ENCODE peak calls at places on chromosomes 4 and X, in eight cellular contexts. J is HL-60, W is Peyer's patch, H is OCI-LY7, L is lower leg skin, S is lower lobe of right lung, V is dorsolateral prefrontal cortex, F is fibroblast of lung. U is an unnamed sample.

GRCh38 chrX:143934542-143934941 is 50.7 kb downstream of the UBE2NL start:
- DNase-seq in W (no peak), J (no peak), F (no peak), S (no peak), V (no peak), L (no peak), H (no peak), U (no peak)

GRCh38 chrX:41333744-41333993 is 293 bp upstream of the DDX3X start:
- DNase-seq in V (no peak), W (no peak), F (peak; percentile 92), L (no peak), J (no peak), H (peak; percentile 90), S (no peak), U (peak; percentile 91)

GRCh38 chrX:28135378-28136047 is 154.3 kb upstream of the DCAF8L1 start:
- DNase-seq in V (no peak), S (no peak), J (no peak), H (no peak), L (no peak), W (no peak), F (peak; percentile 66), U (peak; percentile 34)

GRCh38 chr4:36041340-36041739 is 203.0 kb downstream of the ARAP2 start:
- DNase-seq in V (no peak), J (no peak), H (no peak), F (no peak), W (no peak), L (no peak), S (no peak), U (no peak)

GRCh38 chrX:55908685-55909212 is 191.2 kb downstream of the RRAGB start:
- DNase-seq in F (peak; percentile 8), V (no peak), W (peak; percentile 52), J (no peak), S (no peak), H (no peak), L (peak; percentile 81), U (peak; percentile 4)

GRCh38 chrX:66200855-66201795 is 37.1 kb downstream of the HEPH start:
- DNase-seq in J (no peak), S (no peak), W (no peak), H (peak; percentile 14), L (no peak), F (peak; percentile 17), V (no peak), U (peak; percentile 43)

GRCh38 chrX:115350696-115351408 is 61.3 kb downstream of the LUZP4 start:
- DNase-seq in L (no peak), V (no peak), S (no peak), J (no peak), W (no peak), F (no peak), H (no peak), U (no peak)

GRCh38 chr4:37476256-37476655 is 209.9 kb downstream of the RELL1 start:
- DNase-seq in V (no peak), H (no peak), W (no peak), S (no peak), F (no peak), L (no peak), J (no peak), U (no peak)

GRCh38 chrX:119606508-119607389 is 525 bp upstream of the NKRF start:
- DNase-seq in L (no peak), W (no peak), V (no peak), H (no peak), F (peak; percentile 94), J (no peak), S (no peak), U (no peak)

GRCh38 chrX:67587946-67588624 is 44.3 kb downstream of the AR start:
- DNase-seq in L (no peak), S (no peak), J (no peak), F (no peak), H (no peak), W (no peak), V (no peak), U (peak; percentile 12)

GRCh38 chr4:4334798-4335520 is 44.9 kb downstream of the ZBTB49 start:
- DNase-seq in W (peak; percentile 76), S (peak; percentile 77), V (no peak), F (peak; percentile 39), H (peak; percentile 85), L (no peak), J (peak; percentile 24), U (peak; percentile 67)

GRCh38 chrX:48696301-48697181 is at the start of gene SUV39H1:
- DNase-seq in H (peak; percentile 91), L (peak; percentile 96), S (peak; percentile 93), F (peak; percentile 85), J (peak; percentile 66), V (peak; percentile 86), W (peak; percentile 91), U (peak; percentile 87)

GRCh38 chr4:107519057-107519456 is 201.0 kb downstream of the PAPSS1 start:
- DNase-seq in S (no peak), J (no peak), H (peak; percentile 1), L (no peak), W (no peak), V (no peak), F (peak; percentile 18), U (peak; percentile 53)

GRCh38 chr4:38805530-38806145 is 1.0 kb upstream of the TLR1 start:
- DNase-seq in F (no peak), J (peak; percentile 61), V (no peak), S (peak; percentile 57), H (peak; percentile 85), L (no peak), W (no peak), U (peak; percentile 62)

GRCh38 chr4:174934360-174934759 is 16.2 kb downstream of the ADAM29 start:
- DNase-seq in W (no peak), L (no peak), V (no peak), F (no peak), H (no peak), J (no peak), S (no peak), U (no peak)

GRCh38 chr4:6152879-6153705 is 47.3 kb downstream of the JAKMIP1 start:
- DNase-seq in F (no peak), W (no peak), L (no peak), S (no peak), J (no peak), V (no peak), H (no peak), U (no peak)

GRCh38 chrX:70289793-70290770 is at the start of the genes KIF4A and PDZD11:
- DNase-seq in H (peak; percentile 84), L (peak; percentile 92), S (peak; percentile 85), J (peak; percentile 51), V (peak; percentile 65), F (peak; percentile 79), W (peak; percentile 86), U (peak; percentile 79)
- H3K4me3 ChIP-seq in H (peak within 1 kb of the TSS; percentile 90), L (peak within 1 kb of the TSS; percentile 30), S (peak within 1 kb of the TSS; percentile 62), J (peak within 1 kb of the TSS; percentile 70), V (peak within 1 kb of the TSS; percentile 51), F (peak within 1 kb of the TSS; percentile 72), W (peak within 1 kb of the TSS; percentile 56), U (peak within 1 kb of the TSS; percentile 79)

DNA sequence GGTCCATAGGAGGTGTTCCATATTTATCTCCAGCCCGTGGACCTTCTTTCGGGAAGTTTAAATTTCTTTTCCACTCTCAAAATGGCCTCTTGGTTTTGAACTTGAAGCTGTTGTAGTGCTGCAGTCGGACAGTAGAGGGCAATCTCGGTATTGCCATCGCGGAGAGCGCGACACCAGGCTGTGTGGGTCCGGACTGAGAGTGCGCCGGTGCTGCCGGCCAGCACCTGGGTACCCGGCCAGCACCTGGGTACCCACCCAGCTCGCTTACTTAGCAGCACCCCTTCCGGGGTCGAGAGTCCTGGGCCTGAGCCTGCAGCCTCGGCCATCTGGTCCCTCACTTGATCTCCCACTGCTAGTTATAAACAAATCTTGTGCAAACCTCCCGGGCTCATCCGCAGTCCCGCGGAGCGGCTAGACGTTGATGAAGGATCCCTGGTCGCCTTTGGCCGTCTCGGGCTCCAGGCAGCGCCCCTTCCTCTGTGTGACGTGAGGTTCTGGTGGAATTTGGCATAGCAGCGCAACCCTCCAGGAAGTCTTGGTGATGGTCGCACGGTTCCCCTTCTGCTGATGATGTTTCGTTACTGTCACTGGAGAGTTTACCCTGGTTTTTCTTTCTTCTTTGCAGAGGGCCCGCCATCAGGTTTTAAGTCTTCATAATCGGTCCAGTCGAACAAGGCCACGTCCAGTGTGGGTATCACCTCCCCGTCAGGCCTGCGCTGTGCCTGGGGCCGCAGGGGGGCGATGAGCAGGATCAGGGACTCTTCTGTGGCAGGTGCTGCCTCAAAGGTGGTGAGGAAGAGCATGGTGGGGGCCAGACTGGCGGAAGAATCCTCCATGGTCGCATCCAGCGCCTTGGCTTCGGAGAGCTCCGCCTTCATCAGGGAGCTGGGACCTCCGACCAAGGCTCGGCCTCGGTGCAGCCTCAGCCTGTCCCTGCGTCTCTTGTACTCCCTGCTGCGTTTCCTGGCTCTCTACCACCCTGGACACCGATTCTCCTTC is 17.8 kb downstream of the FAM9A start:
- DNase-seq in S (no peak), H (no peak), V (no peak), W (no peak), F (no peak), L (no peak), J (no peak), U (peak; percentile 26)
- TF ChIP-seq CTCF in S (peak; percentile 32), H (peak; percentile 50), V (no peak), W (peak; percentile 21), F (peak; percentile 43), L (no peak), J (no peak), U (peak; percentile 45)

GRCh38 chr4:180542445-180543100 is 1700.6 kb upstream of the TENM3 start:
- DNase-seq in J (no peak), F (peak; percentile 97), V (no peak), S (no peak), H (no peak), W (no peak), L (no peak), U (peak; percentile 60)

GRCh38 chr4:180538384-180539052 is 1704.7 kb upstream of the TENM3 start:
- DNase-seq in S (no peak), L (no peak), F (peak; percentile 5), H (no peak), V (no peak), J (no peak), W (no peak), U (no peak)

GRCh38 chr4:180541678-180542077 is 1701.5 kb upstream of the TENM3 start:
- DNase-seq in W (no peak), F (no peak), V (no peak), S (no peak), H (no peak), L (no peak), J (no peak), U (no peak)

DNA sequence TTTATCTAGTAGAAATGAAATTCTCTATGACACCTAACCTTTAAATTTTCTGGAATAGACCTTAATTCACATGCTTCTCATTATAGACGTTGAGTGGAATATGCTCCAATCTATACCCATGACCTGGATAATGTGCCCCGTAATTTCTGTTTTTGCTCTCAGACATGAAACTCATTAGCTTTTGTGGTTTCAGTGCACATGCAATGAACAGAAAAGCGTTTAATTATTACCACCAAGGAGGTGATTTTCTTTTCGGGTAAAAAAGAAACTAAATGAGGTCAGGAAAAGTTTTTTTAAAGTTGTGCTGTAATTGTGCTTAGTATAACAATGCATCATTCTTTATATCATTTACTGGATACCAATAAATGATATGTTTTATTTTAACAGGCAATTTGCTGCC is 1703.9 kb upstream of the TENM3 start:
- DNase-seq in V (no peak), H (no peak), F (no peak), S (no peak), W (no peak), L (no peak), J (no peak), U (no peak)
- H3K4me3 ChIP-seq in V (no peak overlapping the region), H (no peak overlapping the region), F (no peak overlapping the region), S (no peak overlapping the region), W (no peak overlapping the region), L (no peak overlapping the region), J (no peak overlapping the region), U (no peak overlapping the region)

DNA sequence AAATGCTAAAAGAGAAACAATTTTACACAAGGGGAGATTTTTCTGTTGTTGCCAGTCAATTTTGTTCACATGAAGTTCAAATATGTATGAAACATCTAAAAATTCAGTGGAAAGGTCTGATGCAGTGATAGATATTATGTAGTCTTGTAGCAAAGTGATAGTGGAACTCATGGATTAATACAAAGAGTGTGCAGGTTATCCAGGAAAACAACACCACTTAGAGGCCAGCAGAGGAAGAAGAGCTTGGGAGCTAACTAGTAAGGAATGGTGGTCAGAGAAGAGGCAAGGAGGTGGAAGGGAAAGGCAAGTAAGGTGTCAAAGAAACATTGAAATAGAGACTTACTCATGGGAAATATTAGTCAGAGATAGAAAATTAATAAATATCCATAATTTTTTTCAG is 395.6 kb downstream of the MAPK10 start:
- DNase-seq in J (no peak), W (no peak), V (no peak), F (peak; percentile 6), H (no peak), S (no peak), L (no peak), U (peak; percentile 25)
- TF ChIP-seq CTCF in J (no peak), W (no peak), V (no peak), F (no peak), H (no peak), S (no peak), L (no peak), U (peak; percentile 20)

U was measured in fibroblast of pulmonary artery.